ENCODE peak calls at places on chromosomes 7 and 10, in nine cellular contexts. Y, G, S, P, H, Z, N, E and O are unnamed samples.
A peak's percentile ranks its signal among the peaks of the same experiment; 100 is the strongest.

GRCh38 chr10:69265521-69265920 is 12.8 kb upstream of the HK1 start:
- DNase-seq in Y (no peak), G (no peak), S (no peak), P (no peak), H (no peak), Z (no peak), N (no peak), E (no peak), O (no peak)

GRCh38 chr10:58653139-58653538 is 140.5 kb downstream of the BICC1 start:
- DNase-seq in Y (no peak), G (no peak), S (no peak), P (no peak), H (no peak), Z (no peak), N (no peak), E (no peak), O (no peak)

GRCh38 chr7:27170936-27171635 is 3.0 kb downstream of the HOXA10 start:
- DNase-seq in Y (no peak), G (no peak), S (no peak), P (no peak), H (no peak), Z (no peak), N (no peak), E (no peak), O (no peak)

GRCh38 chr10:124644771-124645170 is 99.4 kb downstream of the FAM53B start:
- DNase-seq in Y (no peak), G (no peak), S (no peak), P (no peak), H (no peak), Z (no peak), N (no peak), E (no peak), O (no peak)

GRCh38 chr7:12475362-12476063 is 71.8 kb upstream of the VWDE start:
- DNase-seq in Y (no peak), G (no peak), S (no peak), P (no peak), H (no peak), Z (peak; percentile 7), N (peak; percentile 20), E (no peak), O (no peak)

GRCh38 chr10:77524300-77524711 is 113.3 kb downstream of the KCNMA1 start:
- DNase-seq in Y (no peak), G (no peak), S (no peak), P (no peak), H (no peak), Z (peak; percentile 37), N (no peak), E (no peak), O (no peak)

GRCh38 chr7:158267737-158268435 is 319.7 kb downstream of the PTPRN2 start:
- DNase-seq in Y (peak; percentile 15), G (no peak), S (no peak), P (no peak), H (no peak), Z (no peak), N (no peak), E (no peak), O (no peak)

GRCh38 chr7:143429770-143430698 is 13.2 kb upstream of the TAS2R60 start:
- DNase-seq in Y (no peak), G (no peak), S (no peak), P (no peak), H (no peak), Z (no peak), N (no peak), E (no peak), O (no peak)

GRCh38 chr7:81788241-81788640 is 18.4 kb upstream of the HGF start:
- DNase-seq in Y (no peak), G (no peak), S (no peak), P (no peak), H (no peak), Z (no peak), N (no peak), E (no peak), O (no peak)

GRCh38 chr10:8688881-8689280 is 634.4 kb downstream of the GATA3 start:
- DNase-seq in Y (no peak), G (no peak), S (no peak), P (no peak), H (no peak), Z (no peak), N (no peak), E (no peak), O (no peak)

GRCh38 chr7:28018851-28019465 is 161.6 kb downstream of the JAZF1 start:
- DNase-seq in Y (no peak), G (no peak), S (no peak), P (no peak), H (no peak), Z (no peak), N (no peak), E (no peak), O (no peak)

GRCh38 chr7:70455925-70456324 is 676.0 kb upstream of the GALNT17 start:
- DNase-seq in Y (no peak), G (no peak), S (no peak), P (no peak), H (no peak), Z (no peak), N (no peak), E (no peak), O (no peak)

GRCh38 chr10:122019414-122019975 is 30.5 kb downstream of the TACC2 start:
- DNase-seq in Y (peak; percentile 8), G (no peak), S (no peak), P (no peak), H (no peak), Z (no peak), N (peak; percentile 29), E (no peak), O (no peak)

GRCh38 chr7:80732635-80733034 is 94.2 kb downstream of the CD36 start:
- DNase-seq in Y (no peak), G (no peak), S (no peak), P (no peak), H (no peak), Z (peak; percentile 22), N (no peak), E (no peak), O (no peak)

GRCh38 chr7:36357054-36357453 is 32.6 kb upstream of the ANLN start:
- DNase-seq in Y (no peak), G (no peak), S (no peak), P (no peak), H (no peak), Z (no peak), N (no peak), E (no peak), O (no peak)

GRCh38 chr7:19939746-19940145 is 166.3 kb upstream of the TMEM196 start:
- DNase-seq in Y (no peak), G (no peak), S (no peak), P (no peak), H (no peak), Z (peak; percentile 75), N (no peak), E (no peak), O (no peak)

GRCh38 chr7:2792856-2793487 is 51.1 kb downstream of the GNA12 start:
- DNase-seq in Y (no peak), G (no peak), S (no peak), P (no peak), H (no peak), Z (no peak), N (no peak), E (no peak), O (no peak)